ENCODE peak calls at places on chromosomes 3 and 15, in eight cellular contexts. One of them, this sample, is unnamed.

GRCh38 chr3:44076221-44076829 is 165.4 kb upstream of the TOPAZ1 start:
- DNase-seq in activated T-helper 1 cell treated with Interleukin-2 at 50 U/mL for 16 hours: no peak
- DNase-seq in AG09319: no peak
- DNase-seq in GM12864: no peak
- DNase-seq in posterior cingulate gyrus: no peak
- DNase-seq in AG09309: no peak
- DNase-seq in small intestine: no peak
- DNase-seq in fibroblast of lung: no peak
- DNase-seq in this sample: no peak

GRCh38 chr3:51319271-51319670 is 65.8 kb upstream of the MANF start:
- DNase-seq in activated T-helper 1 cell treated with Interleukin-2 at 50 U/mL for 16 hours: no peak
- DNase-seq in AG09319: no peak
- DNase-seq in GM12864: no peak
- DNase-seq in posterior cingulate gyrus: no peak
- DNase-seq in AG09309: no peak
- DNase-seq in small intestine: no peak
- DNase-seq in fibroblast of lung: peak; percentile 30
- DNase-seq in this sample: no peak

GRCh38 chr3:51099794-51100542 is 285.1 kb upstream of the MANF start:
- DNase-seq in activated T-helper 1 cell treated with Interleukin-2 at 50 U/mL for 16 hours: no peak
- DNase-seq in AG09319: peak; percentile 10
- DNase-seq in GM12864: no peak
- DNase-seq in posterior cingulate gyrus: peak; percentile 25
- DNase-seq in AG09309: peak; percentile 20
- DNase-seq in small intestine: peak; percentile 64
- DNase-seq in fibroblast of lung: peak; percentile 44
- DNase-seq in this sample: no peak

GRCh38 chr3:15331606-15332404 is 581 bp downstream of the SH3BP5 start:
- DNase-seq in activated T-helper 1 cell treated with Interleukin-2 at 50 U/mL for 16 hours: peak; percentile 8
- DNase-seq in AG09319: no peak
- DNase-seq in GM12864: no peak
- DNase-seq in posterior cingulate gyrus: peak; percentile 35
- DNase-seq in AG09309: no peak
- DNase-seq in small intestine: peak; percentile 67
- DNase-seq in fibroblast of lung: peak; percentile 27
- DNase-seq in this sample: no peak

GRCh38 chr3:170448530-170449110 is 30.0 kb downstream of the CLDN11 start:
- DNase-seq in activated T-helper 1 cell treated with Interleukin-2 at 50 U/mL for 16 hours: no peak
- DNase-seq in AG09319: no peak
- DNase-seq in GM12864: no peak
- DNase-seq in posterior cingulate gyrus: no peak
- DNase-seq in AG09309: no peak
- DNase-seq in small intestine: no peak
- DNase-seq in fibroblast of lung: no peak
- DNase-seq in this sample: no peak

GRCh38 chr15:88638626-88639372 is at the start of gene ISG20:
- DNase-seq in activated T-helper 1 cell treated with Interleukin-2 at 50 U/mL for 16 hours: peak; percentile 96
- DNase-seq in AG09319: peak; percentile 90
- DNase-seq in GM12864: peak; percentile 94
- DNase-seq in posterior cingulate gyrus: peak; percentile 57
- DNase-seq in AG09309: peak; percentile 87
- DNase-seq in small intestine: peak; percentile 99
- DNase-seq in fibroblast of lung: peak; percentile 94
- DNase-seq in this sample: no peak

GRCh38 chr3:51471775-51472652 is 27.8 kb downstream of the DCAF1 start:
- DNase-seq in activated T-helper 1 cell treated with Interleukin-2 at 50 U/mL for 16 hours: no peak
- DNase-seq in AG09319: no peak
- DNase-seq in GM12864: no peak
- DNase-seq in posterior cingulate gyrus: no peak
- DNase-seq in AG09309: no peak
- DNase-seq in small intestine: no peak
- DNase-seq in fibroblast of lung: peak; percentile 2
- DNase-seq in this sample: no peak

GRCh38 chr3:13580256-13581023 is 31.5 kb downstream of the FBLN2 start:
- DNase-seq in activated T-helper 1 cell treated with Interleukin-2 at 50 U/mL for 16 hours: no peak
- DNase-seq in AG09319: no peak
- DNase-seq in GM12864: no peak
- DNase-seq in posterior cingulate gyrus: no peak
- DNase-seq in AG09309: no peak
- DNase-seq in small intestine: no peak
- DNase-seq in fibroblast of lung: peak; percentile 17
- DNase-seq in this sample: no peak

GRCh38 chr15:97425596-97425995 is 534.9 kb upstream of the ARRDC4 start:
- DNase-seq in activated T-helper 1 cell treated with Interleukin-2 at 50 U/mL for 16 hours: no peak
- DNase-seq in AG09319: no peak
- DNase-seq in GM12864: no peak
- DNase-seq in posterior cingulate gyrus: no peak
- DNase-seq in AG09309: no peak
- DNase-seq in small intestine: no peak
- DNase-seq in fibroblast of lung: no peak
- DNase-seq in this sample: no peak

GRCh38 chr15:41241251-41241964 is 10.3 kb downstream of the CHP1 start:
- DNase-seq in activated T-helper 1 cell treated with Interleukin-2 at 50 U/mL for 16 hours: no peak
- DNase-seq in AG09319: no peak
- DNase-seq in GM12864: no peak
- DNase-seq in posterior cingulate gyrus: no peak
- DNase-seq in AG09309: no peak
- DNase-seq in small intestine: peak; percentile 94
- DNase-seq in fibroblast of lung: no peak
- DNase-seq in this sample: peak; percentile 72

GRCh38 chr3:76361010-76361409 is 575.7 kb upstream of the ZNF717 start:
- DNase-seq in activated T-helper 1 cell treated with Interleukin-2 at 50 U/mL for 16 hours: no peak
- DNase-seq in AG09319: no peak
- DNase-seq in GM12864: no peak
- DNase-seq in posterior cingulate gyrus: no peak
- DNase-seq in AG09309: no peak
- DNase-seq in small intestine: no peak
- DNase-seq in fibroblast of lung: no peak
- DNase-seq in this sample: no peak

GRCh38 chr3:87771338-87772059 is 287.3 kb downstream of the CGGBP1 start:
- DNase-seq in activated T-helper 1 cell treated with Interleukin-2 at 50 U/mL for 16 hours: peak; percentile 9
- DNase-seq in AG09319: no peak
- DNase-seq in GM12864: peak; percentile 30
- DNase-seq in posterior cingulate gyrus: no peak
- DNase-seq in AG09309: no peak
- DNase-seq in small intestine: peak; percentile 33
- DNase-seq in fibroblast of lung: peak; percentile 8
- DNase-seq in this sample: no peak

GRCh38 chr3:31873254-31873653 is 107.8 kb downstream of the OSBPL10 start:
- DNase-seq in activated T-helper 1 cell treated with Interleukin-2 at 50 U/mL for 16 hours: no peak
- DNase-seq in AG09319: no peak
- DNase-seq in GM12864: no peak
- DNase-seq in posterior cingulate gyrus: no peak
- DNase-seq in AG09309: no peak
- DNase-seq in small intestine: no peak
- DNase-seq in fibroblast of lung: peak; percentile 23
- DNase-seq in this sample: no peak

GRCh38 chr3:57126244-57126643 is 38.9 kb downstream of the IL17RD start:
- DNase-seq in activated T-helper 1 cell treated with Interleukin-2 at 50 U/mL for 16 hours: no peak
- DNase-seq in AG09319: no peak
- DNase-seq in GM12864: no peak
- DNase-seq in posterior cingulate gyrus: no peak
- DNase-seq in AG09309: no peak
- DNase-seq in small intestine: no peak
- DNase-seq in fibroblast of lung: no peak
- DNase-seq in this sample: no peak

GRCh38 chr3:23819599-23820360 is 14.0 kb downstream of the UBE2E1 start:
- DNase-seq in activated T-helper 1 cell treated with Interleukin-2 at 50 U/mL for 16 hours: no peak
- DNase-seq in AG09319: no peak
- DNase-seq in GM12864: no peak
- DNase-seq in posterior cingulate gyrus: peak; percentile 30
- DNase-seq in AG09309: no peak
- DNase-seq in small intestine: no peak
- DNase-seq in fibroblast of lung: no peak
- DNase-seq in this sample: no peak

GRCh38 chr15:92682772-92683510 is 27.4 kb upstream of the FAM174B start:
- DNase-seq in activated T-helper 1 cell treated with Interleukin-2 at 50 U/mL for 16 hours: no peak
- DNase-seq in AG09319: peak; percentile 14
- DNase-seq in GM12864: no peak
- DNase-seq in posterior cingulate gyrus: no peak
- DNase-seq in AG09309: peak; percentile 53
- DNase-seq in small intestine: no peak
- DNase-seq in fibroblast of lung: no peak
- DNase-seq in this sample: no peak

GRCh38 chr3:77672016-77672415 is 632.1 kb downstream of the ROBO2 start:
- DNase-seq in activated T-helper 1 cell treated with Interleukin-2 at 50 U/mL for 16 hours: no peak
- DNase-seq in AG09319: no peak
- DNase-seq in GM12864: no peak
- DNase-seq in posterior cingulate gyrus: no peak
- DNase-seq in AG09309: no peak
- DNase-seq in small intestine: no peak
- DNase-seq in fibroblast of lung: no peak
- DNase-seq in this sample: no peak

This sample was measured in SK-N-MC.